ENCODE peak calls at places on chromosomes 4 and X, in six cellular contexts. One of them, this sample, is unnamed.

GRCh38 chr4:128060130-128060619 is 937 bp upstream of the LARP1B start:
- DNase-seq in stimulated activated CD4-positive, alpha-beta T cell treated with anti-CD3 and anti-CD28 coated beads, Interleukin-4, amount 100 ng/mL, for 1 hour: no peak
- DNase-seq in NCI-H1436: no peak
- DNase-seq in endothelial cell: no peak
- DNase-seq in GM04503: no peak
- DNase-seq in foreskin melanocyte: no peak
- DNase-seq in this sample: no peak

GRCh38 chr4:17817027-17817426 is 6.2 kb downstream of the NCAPG start:
- DNase-seq in stimulated activated CD4-positive, alpha-beta T cell treated with anti-CD3 and anti-CD28 coated beads, Interleukin-4, amount 100 ng/mL, for 1 hour: no peak
- DNase-seq in NCI-H1436: no peak
- DNase-seq in endothelial cell: no peak
- DNase-seq in GM04503: peak
- DNase-seq in foreskin melanocyte: peak
- DNase-seq in this sample: peak

GRCh38 chrX:133953078-133953477 is 32.3 kb downstream of the GPC3 start:
- DNase-seq in stimulated activated CD4-positive, alpha-beta T cell treated with anti-CD3 and anti-CD28 coated beads, Interleukin-4, amount 100 ng/mL, for 1 hour: no peak
- DNase-seq in NCI-H1436: no peak
- DNase-seq in endothelial cell: no peak
- DNase-seq in GM04503: no peak
- DNase-seq in foreskin melanocyte: no peak
- DNase-seq in this sample: no peak

GRCh38 chr4:71300362-71300761 is 38.5 kb upstream of the SLC4A4 start:
- DNase-seq in stimulated activated CD4-positive, alpha-beta T cell treated with anti-CD3 and anti-CD28 coated beads, Interleukin-4, amount 100 ng/mL, for 1 hour: no peak
- DNase-seq in NCI-H1436: no peak
- DNase-seq in endothelial cell: no peak
- DNase-seq in GM04503: no peak
- DNase-seq in foreskin melanocyte: no peak
- DNase-seq in this sample: no peak

GRCh38 chr4:84966382-84967291 is at the start of gene WDFY3:
- DNase-seq in stimulated activated CD4-positive, alpha-beta T cell treated with anti-CD3 and anti-CD28 coated beads, Interleukin-4, amount 100 ng/mL, for 1 hour: peak
- DNase-seq in NCI-H1436: peak
- DNase-seq in endothelial cell: peak
- DNase-seq in GM04503: peak
- DNase-seq in foreskin melanocyte: peak
- DNase-seq in this sample: peak

GRCh38 chr4:125985856-125986255 is 671.1 kb downstream of the FAT4 start:
- DNase-seq in stimulated activated CD4-positive, alpha-beta T cell treated with anti-CD3 and anti-CD28 coated beads, Interleukin-4, amount 100 ng/mL, for 1 hour: no peak
- DNase-seq in NCI-H1436: no peak
- DNase-seq in endothelial cell: no peak
- DNase-seq in GM04503: no peak
- DNase-seq in foreskin melanocyte: no peak
- DNase-seq in this sample: no peak

GRCh38 chr4:73539386-73539785 is 57.8 kb downstream of the AFM start:
- DNase-seq in stimulated activated CD4-positive, alpha-beta T cell treated with anti-CD3 and anti-CD28 coated beads, Interleukin-4, amount 100 ng/mL, for 1 hour: no peak
- DNase-seq in NCI-H1436: no peak
- DNase-seq in endothelial cell: no peak
- DNase-seq in GM04503: no peak
- DNase-seq in foreskin melanocyte: no peak
- DNase-seq in this sample: no peak

GRCh38 chr4:3648731-3649130 is 116.5 kb upstream of the LRPAP1 start:
- DNase-seq in stimulated activated CD4-positive, alpha-beta T cell treated with anti-CD3 and anti-CD28 coated beads, Interleukin-4, amount 100 ng/mL, for 1 hour: no peak
- DNase-seq in NCI-H1436: no peak
- DNase-seq in endothelial cell: no peak
- DNase-seq in GM04503: no peak
- DNase-seq in foreskin melanocyte: no peak
- DNase-seq in this sample: no peak

GRCh38 chrX:155218777-155219176 is 2.5 kb downstream of the VBP1 start:
- DNase-seq in stimulated activated CD4-positive, alpha-beta T cell treated with anti-CD3 and anti-CD28 coated beads, Interleukin-4, amount 100 ng/mL, for 1 hour: no peak
- DNase-seq in NCI-H1436: no peak
- DNase-seq in endothelial cell: no peak
- DNase-seq in GM04503: no peak
- DNase-seq in foreskin melanocyte: no peak
- DNase-seq in this sample: no peak

GRCh38 chr4:1471443-1472147 is 65.4 kb upstream of the NKX1-1 start:
- DNase-seq in stimulated activated CD4-positive, alpha-beta T cell treated with anti-CD3 and anti-CD28 coated beads, Interleukin-4, amount 100 ng/mL, for 1 hour: no peak
- DNase-seq in NCI-H1436: no peak
- DNase-seq in endothelial cell: no peak
- DNase-seq in GM04503: no peak
- DNase-seq in foreskin melanocyte: no peak
- DNase-seq in this sample: no peak

GRCh38 chr4:25792200-25792791 is 70.5 kb downstream of the SEL1L3 start:
- DNase-seq in stimulated activated CD4-positive, alpha-beta T cell treated with anti-CD3 and anti-CD28 coated beads, Interleukin-4, amount 100 ng/mL, for 1 hour: no peak
- DNase-seq in NCI-H1436: peak
- DNase-seq in endothelial cell: peak
- DNase-seq in GM04503: no peak
- DNase-seq in foreskin melanocyte: no peak
- DNase-seq in this sample: peak

GRCh38 chr4:97910005-97910404 is 233.3 kb downstream of the STPG2 start:
- DNase-seq in stimulated activated CD4-positive, alpha-beta T cell treated with anti-CD3 and anti-CD28 coated beads, Interleukin-4, amount 100 ng/mL, for 1 hour: no peak
- DNase-seq in NCI-H1436: no peak
- DNase-seq in endothelial cell: no peak
- DNase-seq in GM04503: no peak
- DNase-seq in foreskin melanocyte: no peak
- DNase-seq in this sample: peak

GRCh38 chrX:107324493-107325310 is 118.3 kb downstream of the DNAAF6 start:
- DNase-seq in stimulated activated CD4-positive, alpha-beta T cell treated with anti-CD3 and anti-CD28 coated beads, Interleukin-4, amount 100 ng/mL, for 1 hour: no peak
- DNase-seq in NCI-H1436: peak
- DNase-seq in endothelial cell: peak
- DNase-seq in GM04503: no peak
- DNase-seq in foreskin melanocyte: peak
- DNase-seq in this sample: peak

GRCh38 chr4:1167244-1167949 is 5.0 kb downstream of the SPON2 start:
- DNase-seq in stimulated activated CD4-positive, alpha-beta T cell treated with anti-CD3 and anti-CD28 coated beads, Interleukin-4, amount 100 ng/mL, for 1 hour: peak
- DNase-seq in NCI-H1436: peak
- DNase-seq in endothelial cell: peak
- DNase-seq in GM04503: no peak
- DNase-seq in foreskin melanocyte: peak
- DNase-seq in this sample: peak

GRCh38 chr4:22179124-22179874 is 230.7 kb upstream of the KCNIP4 start:
- DNase-seq in stimulated activated CD4-positive, alpha-beta T cell treated with anti-CD3 and anti-CD28 coated beads, Interleukin-4, amount 100 ng/mL, for 1 hour: no peak
- DNase-seq in NCI-H1436: no peak
- DNase-seq in endothelial cell: no peak
- DNase-seq in GM04503: peak
- DNase-seq in foreskin melanocyte: peak
- DNase-seq in this sample: peak

GRCh38 chrX:27039332-27039731 is 423.8 kb downstream of the PPP4R3C start:
- DNase-seq in stimulated activated CD4-positive, alpha-beta T cell treated with anti-CD3 and anti-CD28 coated beads, Interleukin-4, amount 100 ng/mL, for 1 hour: no peak
- DNase-seq in NCI-H1436: no peak
- DNase-seq in endothelial cell: no peak
- DNase-seq in GM04503: no peak
- DNase-seq in foreskin melanocyte: no peak
- DNase-seq in this sample: no peak

GRCh38 chrX:133413218-133413925 is 1.9 kb downstream of the GPC4 start:
- DNase-seq in stimulated activated CD4-positive, alpha-beta T cell treated with anti-CD3 and anti-CD28 coated beads, Interleukin-4, amount 100 ng/mL, for 1 hour: no peak
- DNase-seq in NCI-H1436: no peak
- DNase-seq in endothelial cell: peak
- DNase-seq in GM04503: no peak
- DNase-seq in foreskin melanocyte: no peak
- DNase-seq in this sample: no peak

GRCh38 chr4:140186651-140187315 is 32.8 kb upstream of the MAML3 start:
- DNase-seq in stimulated activated CD4-positive, alpha-beta T cell treated with anti-CD3 and anti-CD28 coated beads, Interleukin-4, amount 100 ng/mL, for 1 hour: no peak
- DNase-seq in NCI-H1436: no peak
- DNase-seq in endothelial cell: no peak
- DNase-seq in GM04503: no peak
- DNase-seq in foreskin melanocyte: no peak
- DNase-seq in this sample: peak

GRCh38 chr4:100986360-100986868 is 360.9 kb downstream of the PPP3CA start:
- DNase-seq in stimulated activated CD4-positive, alpha-beta T cell treated with anti-CD3 and anti-CD28 coated beads, Interleukin-4, amount 100 ng/mL, for 1 hour: no peak
- DNase-seq in NCI-H1436: no peak
- DNase-seq in endothelial cell: no peak
- DNase-seq in GM04503: no peak
- DNase-seq in foreskin melanocyte: peak
- DNase-seq in this sample: no peak

GRCh38 chr4:160877087-160877790 is 1286.6 kb downstream of the FSTL5 start:
- DNase-seq in stimulated activated CD4-positive, alpha-beta T cell treated with anti-CD3 and anti-CD28 coated beads, Interleukin-4, amount 100 ng/mL, for 1 hour: no peak
- DNase-seq in NCI-H1436: no peak
- DNase-seq in endothelial cell: no peak
- DNase-seq in GM04503: no peak
- DNase-seq in foreskin melanocyte: no peak
- DNase-seq in this sample: peak

GRCh38 chr4:23135792-23136645 is 443.3 kb downstream of the GBA3 start:
- DNase-seq in stimulated activated CD4-positive, alpha-beta T cell treated with anti-CD3 and anti-CD28 coated beads, Interleukin-4, amount 100 ng/mL, for 1 hour: no peak
- DNase-seq in NCI-H1436: peak
- DNase-seq in endothelial cell: peak
- DNase-seq in GM04503: peak
- DNase-seq in foreskin melanocyte: peak
- DNase-seq in this sample: peak

GRCh38 chr4:19947349-19947748 is 304.4 kb upstream of the SLIT2 start:
- DNase-seq in stimulated activated CD4-positive, alpha-beta T cell treated with anti-CD3 and anti-CD28 coated beads, Interleukin-4, amount 100 ng/mL, for 1 hour: no peak
- DNase-seq in NCI-H1436: no peak
- DNase-seq in endothelial cell: no peak
- DNase-seq in GM04503: peak
- DNase-seq in foreskin melanocyte: no peak
- DNase-seq in this sample: peak

GRCh38 chr4:15443770-15444169 is 15.9 kb downstream of the C1QTNF7 start:
- DNase-seq in stimulated activated CD4-positive, alpha-beta T cell treated with anti-CD3 and anti-CD28 coated beads, Interleukin-4, amount 100 ng/mL, for 1 hour: no peak
- DNase-seq in NCI-H1436: no peak
- DNase-seq in endothelial cell: no peak
- DNase-seq in GM04503: no peak
- DNase-seq in foreskin melanocyte: no peak
- DNase-seq in this sample: no peak

GRCh38 chrX:56788717-56789122 is 59.7 kb downstream of the NBDY start:
- DNase-seq in stimulated activated CD4-positive, alpha-beta T cell treated with anti-CD3 and anti-CD28 coated beads, Interleukin-4, amount 100 ng/mL, for 1 hour: no peak
- DNase-seq in NCI-H1436: no peak
- DNase-seq in endothelial cell: no peak
- DNase-seq in GM04503: no peak
- DNase-seq in foreskin melanocyte: no peak
- DNase-seq in this sample: no peak

GRCh38 chr4:79598801-79599200 is 190.8 kb upstream of the GK2 start:
- DNase-seq in stimulated activated CD4-positive, alpha-beta T cell treated with anti-CD3 and anti-CD28 coated beads, Interleukin-4, amount 100 ng/mL, for 1 hour: no peak
- DNase-seq in NCI-H1436: no peak
- DNase-seq in endothelial cell: no peak
- DNase-seq in GM04503: no peak
- DNase-seq in foreskin melanocyte: no peak
- DNase-seq in this sample: no peak

GRCh38 chr4:73867783-73868182 is 1.4 kb upstream of the CXCL1 start:
- DNase-seq in stimulated activated CD4-positive, alpha-beta T cell treated with anti-CD3 and anti-CD28 coated beads, Interleukin-4, amount 100 ng/mL, for 1 hour: no peak
- DNase-seq in NCI-H1436: no peak
- DNase-seq in endothelial cell: no peak
- DNase-seq in GM04503: no peak
- DNase-seq in foreskin melanocyte: no peak
- DNase-seq in this sample: peak

GRCh38 chrX:16484338-16484737 is 165.6 kb upstream of the S100G start:
- DNase-seq in stimulated activated CD4-positive, alpha-beta T cell treated with anti-CD3 and anti-CD28 coated beads, Interleukin-4, amount 100 ng/mL, for 1 hour: peak
- DNase-seq in NCI-H1436: no peak
- DNase-seq in endothelial cell: no peak
- DNase-seq in GM04503: peak
- DNase-seq in foreskin melanocyte: peak
- DNase-seq in this sample: peak

GRCh38 chr4:165433529-165433928 is 54.7 kb downstream of the CPE start:
- DNase-seq in stimulated activated CD4-positive, alpha-beta T cell treated with anti-CD3 and anti-CD28 coated beads, Interleukin-4, amount 100 ng/mL, for 1 hour: no peak
- DNase-seq in NCI-H1436: no peak
- DNase-seq in endothelial cell: no peak
- DNase-seq in GM04503: no peak
- DNase-seq in foreskin melanocyte: no peak
- DNase-seq in this sample: peak

GRCh38 chrX:47247206-47247998 is 14.6 kb downstream of the USP11 start:
- DNase-seq in stimulated activated CD4-positive, alpha-beta T cell treated with anti-CD3 and anti-CD28 coated beads, Interleukin-4, amount 100 ng/mL, for 1 hour: no peak
- DNase-seq in NCI-H1436: no peak
- DNase-seq in endothelial cell: no peak
- DNase-seq in GM04503: no peak
- DNase-seq in foreskin melanocyte: no peak
- DNase-seq in this sample: peak

This sample was measured in PC-3.